ENCODE peak calls at places on chromosomes 5 and 9, in five cellular contexts. One of them, this sample, is unnamed. For H3K9me3, the result is how much of the 10 kb centered on the place peaks cover.

GRCh38 chr5:29822499-29822898 is 1371.0 kb upstream of the CDH6 start:
- DNase-seq in osteoblast: no peak
- DNase-seq in BE2C: peak
- DNase-seq in MM.1S: no peak
- DNase-seq in IMR-90: no peak
- DNase-seq in this sample: no peak

GRCh38 chr5:62327138-62327537 is 21.1 kb downstream of the KIF2A start:
- DNase-seq in BE2C: no peak
- DNase-seq in osteoblast: no peak
- DNase-seq in MM.1S: no peak
- DNase-seq in IMR-90: no peak
- DNase-seq in this sample: no peak

GRCh38 chr9:108105885-108106284 is 616.3 kb upstream of the KLF4 start:
- DNase-seq in IMR-90: no peak
- DNase-seq in MM.1S: no peak
- DNase-seq in osteoblast: no peak
- DNase-seq in BE2C: no peak
- DNase-seq in this sample: no peak

GRCh38 chr5:149413477-149414210 is 34.6 kb upstream of the IL17B start:
- DNase-seq in BE2C: no peak
- DNase-seq in MM.1S: no peak
- DNase-seq in osteoblast: no peak
- DNase-seq in IMR-90: no peak
- DNase-seq in this sample: no peak

GRCh38 chr9:116979461-116979860 is 292.4 kb downstream of the TRIM32 start:
- DNase-seq in IMR-90: no peak
- DNase-seq in BE2C: peak
- DNase-seq in MM.1S: no peak
- DNase-seq in osteoblast: no peak
- DNase-seq in this sample: no peak

GRCh38 chr9:111926421-111926875 is 29.8 kb downstream of the UGCG start:
- DNase-seq in MM.1S: peak
- DNase-seq in BE2C: no peak
- DNase-seq in IMR-90: peak
- DNase-seq in osteoblast: no peak
- DNase-seq in this sample: no peak

GRCh38 chr5:84290161-84290560 is 94.5 kb downstream of the EDIL3 start:
- DNase-seq in IMR-90: no peak
- DNase-seq in BE2C: no peak
- DNase-seq in osteoblast: no peak
- DNase-seq in MM.1S: no peak
- DNase-seq in this sample: no peak

GRCh38 chr9:4799775-4800174 is 7.0 kb downstream of the RCL1 start:
- DNase-seq in IMR-90: no peak
- DNase-seq in osteoblast: no peak
- DNase-seq in MM.1S: no peak
- DNase-seq in BE2C: no peak
- DNase-seq in this sample: no peak

GRCh38 chr5:140882591-140882899 is 621 bp downstream of the PCDHA13 start:
- DNase-seq in BE2C: peak
- DNase-seq in IMR-90: no peak
- DNase-seq in osteoblast: no peak
- DNase-seq in MM.1S: no peak
- DNase-seq in this sample: peak

GRCh38 chr5:177103523-177104253 is 17.0 kb downstream of the FGFR4 start:
- DNase-seq in osteoblast: peak
- DNase-seq in BE2C: no peak
- DNase-seq in IMR-90: peak
- DNase-seq in MM.1S: no peak
- DNase-seq in this sample: no peak

GRCh38 chr9:4127873-4128272 is 172.0 kb downstream of the GLIS3 start:
- DNase-seq in IMR-90: no peak
- DNase-seq in MM.1S: no peak
- DNase-seq in BE2C: no peak
- DNase-seq in osteoblast: no peak
- DNase-seq in this sample: no peak

GRCh38 chr9:89646189-89646588 is 41.4 kb downstream of the GADD45G start:
- DNase-seq in BE2C: no peak
- DNase-seq in IMR-90: no peak
- DNase-seq in osteoblast: no peak
- DNase-seq in MM.1S: no peak
- DNase-seq in this sample: no peak

GRCh38 chr5:66810747-66811355 is 214.7 kb downstream of the MAST4 start:
- DNase-seq in IMR-90: no peak
- DNase-seq in osteoblast: no peak
- DNase-seq in BE2C: no peak
- DNase-seq in MM.1S: no peak
- DNase-seq in this sample: peak

GRCh38 chr5:170338933-170339779 is 41.6 kb upstream of the LCP2 start:
- DNase-seq in MM.1S: peak
- DNase-seq in BE2C: no peak
- DNase-seq in osteoblast: no peak
- DNase-seq in IMR-90: no peak
- DNase-seq in this sample: no peak

GRCh38 chr9:120388000-120388855 is 191.7 kb downstream of the CDK5RAP2 start:
- DNase-seq in MM.1S: no peak
- DNase-seq in BE2C: no peak
- DNase-seq in osteoblast: no peak
- DNase-seq in IMR-90: no peak
- DNase-seq in this sample: no peak

GRCh38 chr9:4027616-4028015 is 272.3 kb downstream of the GLIS3 start:
- DNase-seq in BE2C: no peak
- DNase-seq in osteoblast: no peak
- DNase-seq in MM.1S: no peak
- DNase-seq in IMR-90: no peak
- DNase-seq in this sample: peak

GRCh38 chr5:141135030-141135717 is at the start of gene PCDHB5:
- DNase-seq in BE2C: peak
- DNase-seq in MM.1S: no peak
- DNase-seq in osteoblast: no peak
- DNase-seq in IMR-90: no peak
- DNase-seq in this sample: peak

GRCh38 chr5:161778796-161779195 is 69.1 kb upstream of the GABRA1 start:
- DNase-seq in osteoblast: no peak
- DNase-seq in IMR-90: no peak
- DNase-seq in MM.1S: no peak
- DNase-seq in BE2C: no peak
- DNase-seq in this sample: no peak

GRCh38 chr5:171867786-171868185 is 82.2 kb downstream of the SMIM23 start:
- DNase-seq in MM.1S: no peak
- DNase-seq in BE2C: no peak
- DNase-seq in IMR-90: peak
- DNase-seq in osteoblast: peak
- DNase-seq in this sample: no peak

GRCh38 chr5:88889165-88890069 is 6.4 kb upstream of the MEF2C start:
- DNase-seq in BE2C: no peak
- DNase-seq in IMR-90: peak
- DNase-seq in MM.1S: peak
- DNase-seq in osteoblast: peak
- DNase-seq in this sample: no peak

GRCh38 chr9:108108802-108109448 is 619.4 kb upstream of the KLF4 start:
- DNase-seq in osteoblast: no peak
- DNase-seq in BE2C: no peak
- DNase-seq in IMR-90: peak
- DNase-seq in MM.1S: no peak
- DNase-seq in this sample: no peak

GRCh38 chr5:34923694-34924461 is 5.5 kb upstream of the DNAJC21 start:
- DNase-seq in IMR-90: peak
- DNase-seq in BE2C: no peak
- DNase-seq in osteoblast: peak
- DNase-seq in MM.1S: no peak
- DNase-seq in this sample: no peak
- H3K4me3 ChIP-seq in IMR-90: no peak
- H3K4me3 ChIP-seq in BE2C: no peak
- H3K4me3 ChIP-seq in osteoblast: no peak
- H3K4me3 ChIP-seq in MM.1S: no peak
- H3K4me3 ChIP-seq in this sample: no peak

GRCh38 chr5:30932611-30933010 is 260.9 kb upstream of the CDH6 start:
- DNase-seq in MM.1S: no peak
- DNase-seq in osteoblast: no peak
- DNase-seq in IMR-90: peak
- DNase-seq in BE2C: no peak
- DNase-seq in this sample: no peak

DNA sequence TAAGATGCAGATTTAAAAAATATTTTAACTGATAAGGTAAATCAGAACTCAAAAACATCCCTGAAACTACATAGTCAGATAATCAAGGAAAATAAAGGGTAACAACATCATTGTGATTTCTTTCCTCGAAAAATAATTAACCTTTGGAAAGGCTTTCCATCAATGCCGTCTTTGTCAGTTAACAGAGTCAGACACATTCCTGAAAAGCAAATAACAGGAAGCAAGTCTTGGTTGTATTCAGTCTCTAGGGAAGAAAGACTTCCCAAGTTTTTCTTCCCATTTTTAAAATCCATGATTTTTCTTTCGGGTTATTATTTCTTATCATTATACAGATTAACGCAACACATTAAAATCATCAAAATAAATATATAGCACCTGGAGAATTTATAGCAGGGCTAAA is 256.4 kb upstream of the CDH6 start:
- DNase-seq in IMR-90: no peak
- DNase-seq in BE2C: no peak
- DNase-seq in MM.1S: no peak
- DNase-seq in osteoblast: no peak
- DNase-seq in this sample: no peak
- H3K9me3 ChIP-seq in IMR-90: under half
- H3K9me3 ChIP-seq in BE2C: under half
- H3K9me3 ChIP-seq in MM.1S: under half
- H3K9me3 ChIP-seq in osteoblast: under half
- H3K9me3 ChIP-seq in this sample: under half

DNA sequence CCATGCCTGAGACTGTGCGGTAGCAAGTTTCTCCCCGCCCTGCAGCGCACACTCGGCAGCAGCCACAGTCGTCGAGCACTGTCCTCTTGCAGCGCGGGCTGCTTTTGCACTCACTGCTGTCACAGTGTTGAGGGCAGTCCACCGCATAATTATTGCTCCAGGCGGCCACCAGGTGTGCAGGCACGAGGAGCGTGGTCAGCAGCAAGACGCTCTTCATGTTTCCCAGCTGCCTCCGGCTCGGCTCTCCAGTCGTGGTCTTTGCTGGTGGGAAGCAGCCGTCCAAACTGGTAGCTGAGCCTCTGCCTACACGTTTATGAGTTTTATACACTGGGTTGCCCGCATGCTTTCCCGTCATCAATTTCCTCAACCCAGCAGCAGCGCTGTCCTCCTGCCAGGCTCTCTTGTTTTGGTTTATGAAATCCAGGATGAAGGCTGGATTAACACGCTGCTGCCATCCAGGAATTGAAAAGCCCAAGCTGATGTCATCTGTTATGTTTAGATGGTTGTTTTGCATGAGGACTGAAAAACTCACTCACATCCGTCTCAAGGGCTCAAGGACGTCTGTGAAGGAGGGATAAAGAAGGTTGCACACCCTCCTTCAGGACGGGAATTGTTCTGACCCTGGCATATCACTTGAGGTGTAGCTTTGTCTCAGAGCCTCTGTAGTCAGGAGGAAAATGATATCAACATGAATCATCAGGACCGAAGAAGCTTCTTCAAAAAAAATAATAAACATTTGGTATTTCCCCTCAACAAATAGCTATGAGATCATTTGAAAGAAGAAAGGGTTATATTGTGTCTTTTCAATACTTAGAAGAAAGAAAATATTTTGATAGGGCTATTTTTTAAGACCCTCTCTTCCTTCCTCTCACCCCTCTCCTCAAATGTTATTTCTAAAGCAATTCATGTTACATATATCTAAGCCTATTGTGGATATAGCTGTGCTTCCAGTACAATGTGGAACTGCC is at the start of gene ESM1:
- DNase-seq in MM.1S: no peak
- DNase-seq in BE2C: no peak
- DNase-seq in osteoblast: peak
- DNase-seq in IMR-90: peak
- DNase-seq in this sample: no peak
- H3K4me3 ChIP-seq in MM.1S: no peak
- H3K4me3 ChIP-seq in BE2C: no peak
- H3K4me3 ChIP-seq in osteoblast: peak
- H3K4me3 ChIP-seq in IMR-90: peak
- H3K4me3 ChIP-seq in this sample: no peak

GRCh38 chr5:98899456-98899855 is 29.4 kb downstream of the CHD1 start:
- DNase-seq in IMR-90: no peak
- DNase-seq in BE2C: no peak
- DNase-seq in osteoblast: no peak
- DNase-seq in MM.1S: no peak
- DNase-seq in this sample: no peak
- H3K9me3 ChIP-seq in IMR-90: under half
- H3K9me3 ChIP-seq in BE2C: under half
- H3K9me3 ChIP-seq in osteoblast: under half
- H3K9me3 ChIP-seq in MM.1S: under half
- H3K9me3 ChIP-seq in this sample: under half

GRCh38 chr9:129195606-129196005 is 17.5 kb upstream of the IER5L start:
- DNase-seq in osteoblast: peak
- DNase-seq in MM.1S: no peak
- DNase-seq in BE2C: no peak
- DNase-seq in IMR-90: no peak
- DNase-seq in this sample: no peak

GRCh38 chr9:129197978-129198736 is 20.1 kb upstream of the IER5L start:
- DNase-seq in osteoblast: peak
- DNase-seq in BE2C: no peak
- DNase-seq in IMR-90: peak
- DNase-seq in MM.1S: no peak
- DNase-seq in this sample: no peak

GRCh38 chr9:129200255-129200654 is 22.2 kb upstream of the IER5L start:
- DNase-seq in IMR-90: no peak
- DNase-seq in BE2C: no peak
- DNase-seq in osteoblast: peak
- DNase-seq in MM.1S: no peak
- DNase-seq in this sample: no peak

GRCh38 chr9:129201289-129201688 is 23.2 kb upstream of the IER5L start:
- DNase-seq in osteoblast: peak
- DNase-seq in BE2C: no peak
- DNase-seq in MM.1S: no peak
- DNase-seq in IMR-90: no peak
- DNase-seq in this sample: no peak

DNA sequence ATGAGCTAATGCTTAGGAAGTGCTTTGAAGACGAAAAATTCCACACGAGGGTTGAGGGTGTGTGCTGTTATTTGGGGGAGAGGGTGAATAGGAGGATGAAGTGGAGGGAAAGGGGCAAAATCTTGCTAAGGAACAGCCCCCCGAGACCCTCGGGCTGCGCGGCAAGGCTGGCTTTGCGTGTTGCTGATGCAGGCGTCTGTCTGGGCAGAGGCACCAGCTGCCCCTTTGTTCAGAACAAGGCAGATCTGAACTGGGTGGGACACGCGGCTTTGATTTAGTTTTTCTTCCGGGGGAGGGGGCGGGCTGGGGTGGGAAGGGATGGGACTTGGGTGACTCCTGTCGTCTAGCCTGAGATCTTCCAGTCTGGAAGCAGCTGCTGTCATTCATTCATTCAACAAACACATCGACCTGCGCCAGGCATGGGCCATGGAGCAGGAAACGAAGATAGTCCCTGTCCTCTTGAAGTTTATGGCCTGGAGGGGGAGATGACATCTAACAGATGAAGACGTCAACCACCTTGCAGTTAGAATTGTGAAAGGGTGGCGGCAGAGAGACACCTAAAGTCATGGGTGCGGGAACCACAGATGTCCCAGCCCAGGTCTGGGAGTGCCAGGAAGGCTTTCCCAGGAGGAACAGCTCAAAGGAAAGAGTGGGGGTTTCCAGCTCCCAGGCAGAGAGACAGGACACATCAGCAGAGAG is 20.8 kb upstream of the IER5L start:
- DNase-seq in IMR-90: no peak
- DNase-seq in osteoblast: peak
- DNase-seq in BE2C: no peak
- DNase-seq in MM.1S: no peak
- DNase-seq in this sample: no peak
- H3K4me3 ChIP-seq in IMR-90: no peak
- H3K4me3 ChIP-seq in osteoblast: peak
- H3K4me3 ChIP-seq in BE2C: no peak
- H3K4me3 ChIP-seq in MM.1S: no peak
- H3K4me3 ChIP-seq in this sample: no peak

This sample was measured in WERI-Rb-1.